ENCODE peak calls at places on chromosomes 1 and 21, in ten cellular contexts. One of them, this sample, is unnamed.
A peak's percentile ranks its signal among the peaks of the same experiment; 100 is the strongest.

GRCh38 chr21:21383126-21383525 is 384.9 kb downstream of the NCAM2 start:
- DNase-seq in adipocyte: no peak
- DNase-seq in heart left ventricle: no peak
- DNase-seq in retinal pigment epithelial cell: no peak
- DNase-seq in upper lobe of right lung: no peak
- DNase-seq in CD8-positive, alpha-beta T cell: no peak
- DNase-seq in BJ: no peak
- DNase-seq in spleen: no peak
- DNase-seq in effector memory CD4-positive, alpha-beta T cell: no peak
- DNase-seq in mesendoderm: no peak
- DNase-seq in this sample: peak; percentile 19

GRCh38 chr21:34592120-34592561 is 22.8 kb downstream of the RCAN1 start:
- DNase-seq in adipocyte: peak; percentile 21
- DNase-seq in spleen: no peak
- DNase-seq in CD8-positive, alpha-beta T cell: no peak
- DNase-seq in effector memory CD4-positive, alpha-beta T cell: no peak
- DNase-seq in mesendoderm: no peak
- DNase-seq in retinal pigment epithelial cell: peak; percentile 90
- DNase-seq in BJ: no peak
- DNase-seq in upper lobe of right lung: no peak
- DNase-seq in heart left ventricle: peak; percentile 79
- DNase-seq in this sample: peak; percentile 21

GRCh38 chr1:219088778-219089557 is 84.7 kb upstream of the LYPLAL1 start:
- DNase-seq in spleen: peak; percentile 85
- DNase-seq in BJ: peak; percentile 78
- DNase-seq in mesendoderm: peak; percentile 71
- DNase-seq in adipocyte: peak; percentile 89
- DNase-seq in CD8-positive, alpha-beta T cell: no peak
- DNase-seq in upper lobe of right lung: peak; percentile 74
- DNase-seq in effector memory CD4-positive, alpha-beta T cell: no peak
- DNase-seq in heart left ventricle: no peak
- DNase-seq in retinal pigment epithelial cell: peak; percentile 72
- DNase-seq in this sample: peak; percentile 98

GRCh38 chr1:165381745-165382530 is 25.4 kb upstream of the LMX1A start:
- DNase-seq in upper lobe of right lung: no peak
- DNase-seq in BJ: no peak
- DNase-seq in CD8-positive, alpha-beta T cell: no peak
- DNase-seq in effector memory CD4-positive, alpha-beta T cell: no peak
- DNase-seq in spleen: no peak
- DNase-seq in heart left ventricle: no peak
- DNase-seq in adipocyte: no peak
- DNase-seq in retinal pigment epithelial cell: no peak
- DNase-seq in mesendoderm: no peak
- DNase-seq in this sample: no peak

GRCh38 chr1:58979085-58979484 is 195.2 kb upstream of the JUN start:
- DNase-seq in spleen: no peak
- DNase-seq in effector memory CD4-positive, alpha-beta T cell: no peak
- DNase-seq in CD8-positive, alpha-beta T cell: no peak
- DNase-seq in mesendoderm: no peak
- DNase-seq in BJ: no peak
- DNase-seq in retinal pigment epithelial cell: no peak
- DNase-seq in upper lobe of right lung: no peak
- DNase-seq in heart left ventricle: no peak
- DNase-seq in adipocyte: no peak
- DNase-seq in this sample: no peak

GRCh38 chr1:34166191-34167090 is 1.4 kb upstream of the CSMD2 start:
- DNase-seq in adipocyte: no peak
- DNase-seq in mesendoderm: peak; percentile 96
- DNase-seq in spleen: no peak
- DNase-seq in BJ: no peak
- DNase-seq in heart left ventricle: no peak
- DNase-seq in CD8-positive, alpha-beta T cell: no peak
- DNase-seq in upper lobe of right lung: no peak
- DNase-seq in retinal pigment epithelial cell: no peak
- DNase-seq in effector memory CD4-positive, alpha-beta T cell: no peak
- DNase-seq in this sample: no peak

GRCh38 chr21:32812035-32812434 is 40.5 kb upstream of the PAXBP1 start:
- DNase-seq in retinal pigment epithelial cell: no peak
- DNase-seq in CD8-positive, alpha-beta T cell: no peak
- DNase-seq in upper lobe of right lung: no peak
- DNase-seq in spleen: no peak
- DNase-seq in adipocyte: peak; percentile 29
- DNase-seq in BJ: no peak
- DNase-seq in effector memory CD4-positive, alpha-beta T cell: no peak
- DNase-seq in mesendoderm: no peak
- DNase-seq in heart left ventricle: peak; percentile 35
- DNase-seq in this sample: no peak

GRCh38 chr1:24991242-24992037 is 61.4 kb upstream of the RUNX3 start:
- DNase-seq in CD8-positive, alpha-beta T cell: no peak
- DNase-seq in spleen: peak; percentile 61
- DNase-seq in BJ: no peak
- DNase-seq in adipocyte: no peak
- DNase-seq in retinal pigment epithelial cell: no peak
- DNase-seq in heart left ventricle: no peak
- DNase-seq in mesendoderm: no peak
- DNase-seq in upper lobe of right lung: no peak
- DNase-seq in effector memory CD4-positive, alpha-beta T cell: no peak
- DNase-seq in this sample: no peak

GRCh38 chr1:159302036-159302435 is at the start of gene FCER1A:
- DNase-seq in upper lobe of right lung: no peak
- DNase-seq in BJ: no peak
- DNase-seq in mesendoderm: no peak
- DNase-seq in spleen: no peak
- DNase-seq in retinal pigment epithelial cell: no peak
- DNase-seq in CD8-positive, alpha-beta T cell: no peak
- DNase-seq in heart left ventricle: no peak
- DNase-seq in adipocyte: no peak
- DNase-seq in effector memory CD4-positive, alpha-beta T cell: no peak
- DNase-seq in this sample: no peak

GRCh38 chr1:154499446-154499845 is 2.6 kb upstream of the TDRD10 start:
- DNase-seq in upper lobe of right lung: no peak
- DNase-seq in effector memory CD4-positive, alpha-beta T cell: no peak
- DNase-seq in heart left ventricle: no peak
- DNase-seq in BJ: no peak
- DNase-seq in spleen: no peak
- DNase-seq in mesendoderm: no peak
- DNase-seq in CD8-positive, alpha-beta T cell: no peak
- DNase-seq in adipocyte: no peak
- DNase-seq in retinal pigment epithelial cell: no peak
- DNase-seq in this sample: no peak

GRCh38 chr1:218592688-218593087 is 247.6 kb downstream of the TGFB2 start:
- DNase-seq in CD8-positive, alpha-beta T cell: no peak
- DNase-seq in effector memory CD4-positive, alpha-beta T cell: no peak
- DNase-seq in BJ: peak; percentile 7
- DNase-seq in retinal pigment epithelial cell: peak; percentile 79
- DNase-seq in spleen: no peak
- DNase-seq in heart left ventricle: no peak
- DNase-seq in adipocyte: peak; percentile 58
- DNase-seq in mesendoderm: peak; percentile 54
- DNase-seq in upper lobe of right lung: no peak
- DNase-seq in this sample: no peak

GRCh38 chr1:153422450-153423068 is 6.2 kb downstream of the S100A7A start:
- DNase-seq in BJ: no peak
- DNase-seq in heart left ventricle: peak; percentile 74
- DNase-seq in effector memory CD4-positive, alpha-beta T cell: peak; percentile 25
- DNase-seq in CD8-positive, alpha-beta T cell: peak; percentile 59
- DNase-seq in mesendoderm: peak; percentile 66
- DNase-seq in retinal pigment epithelial cell: peak; percentile 17
- DNase-seq in adipocyte: peak; percentile 76
- DNase-seq in upper lobe of right lung: peak; percentile 77
- DNase-seq in spleen: peak; percentile 83
- DNase-seq in this sample: peak; percentile 75

GRCh38 chr1:179745743-179746142 is 2.7 kb downstream of the FAM163A start:
- DNase-seq in effector memory CD4-positive, alpha-beta T cell: no peak
- DNase-seq in heart left ventricle: no peak
- DNase-seq in upper lobe of right lung: no peak
- DNase-seq in CD8-positive, alpha-beta T cell: no peak
- DNase-seq in adipocyte: no peak
- DNase-seq in spleen: no peak
- DNase-seq in retinal pigment epithelial cell: no peak
- DNase-seq in BJ: no peak
- DNase-seq in mesendoderm: no peak
- DNase-seq in this sample: no peak

GRCh38 chr1:118294817-118295486 is 109.9 kb upstream of the SPAG17 start:
- DNase-seq in effector memory CD4-positive, alpha-beta T cell: no peak
- DNase-seq in adipocyte: no peak
- DNase-seq in heart left ventricle: no peak
- DNase-seq in upper lobe of right lung: no peak
- DNase-seq in CD8-positive, alpha-beta T cell: no peak
- DNase-seq in BJ: no peak
- DNase-seq in mesendoderm: peak; percentile 24
- DNase-seq in spleen: no peak
- DNase-seq in retinal pigment epithelial cell: no peak
- DNase-seq in this sample: no peak

GRCh38 chr1:59332221-59332620 is 35.3 kb downstream of the FGGY start:
- DNase-seq in effector memory CD4-positive, alpha-beta T cell: no peak
- DNase-seq in CD8-positive, alpha-beta T cell: no peak
- DNase-seq in retinal pigment epithelial cell: no peak
- DNase-seq in upper lobe of right lung: no peak
- DNase-seq in adipocyte: no peak
- DNase-seq in spleen: no peak
- DNase-seq in BJ: no peak
- DNase-seq in heart left ventricle: no peak
- DNase-seq in mesendoderm: no peak
- DNase-seq in this sample: no peak

GRCh38 chr1:27633298-27633610 is 1.7 kb downstream of the FGR start:
- DNase-seq in BJ: no peak
- DNase-seq in mesendoderm: no peak
- DNase-seq in spleen: peak; percentile 78
- DNase-seq in upper lobe of right lung: no peak
- DNase-seq in heart left ventricle: no peak
- DNase-seq in effector memory CD4-positive, alpha-beta T cell: no peak
- DNase-seq in retinal pigment epithelial cell: no peak
- DNase-seq in adipocyte: no peak
- DNase-seq in CD8-positive, alpha-beta T cell: no peak
- DNase-seq in this sample: no peak
- H3K4me3 ChIP-seq in BJ: no peak overlapping the region
- H3K4me3 ChIP-seq in mesendoderm: no peak overlapping the region
- H3K4me3 ChIP-seq in spleen: peak overlapping the region; percentile 51
- H3K4me3 ChIP-seq in upper lobe of right lung: peak overlapping the region; percentile 53
- H3K4me3 ChIP-seq in heart left ventricle: no peak overlapping the region
- H3K4me3 ChIP-seq in effector memory CD4-positive, alpha-beta T cell: peak overlapping the region; percentile 13
- H3K4me3 ChIP-seq in retinal pigment epithelial cell: no peak overlapping the region
- H3K4me3 ChIP-seq in adipocyte: no peak overlapping the region
- H3K4me3 ChIP-seq in CD8-positive, alpha-beta T cell: peak overlapping the region; percentile 8
- H3K4me3 ChIP-seq in this sample: no peak overlapping the region

GRCh38 chr1:247112479-247112781 is 8.3 kb upstream of the ZNF669 start:
- DNase-seq in spleen: no peak
- DNase-seq in BJ: no peak
- DNase-seq in effector memory CD4-positive, alpha-beta T cell: no peak
- DNase-seq in retinal pigment epithelial cell: no peak
- DNase-seq in mesendoderm: no peak
- DNase-seq in heart left ventricle: no peak
- DNase-seq in upper lobe of right lung: no peak
- DNase-seq in adipocyte: no peak
- DNase-seq in CD8-positive, alpha-beta T cell: no peak
- DNase-seq in this sample: no peak

GRCh38 chr1:247113094-247113497 is 8.9 kb upstream of the ZNF669 start:
- DNase-seq in spleen: no peak
- DNase-seq in upper lobe of right lung: no peak
- DNase-seq in BJ: no peak
- DNase-seq in adipocyte: no peak
- DNase-seq in mesendoderm: peak; percentile 48
- DNase-seq in CD8-positive, alpha-beta T cell: no peak
- DNase-seq in retinal pigment epithelial cell: no peak
- DNase-seq in heart left ventricle: no peak
- DNase-seq in effector memory CD4-positive, alpha-beta T cell: no peak
- DNase-seq in this sample: peak; percentile 11

GRCh38 chr1:247111636-247112478 is 7.7 kb upstream of the ZNF669 start:
- DNase-seq in mesendoderm: peak; percentile 37
- DNase-seq in spleen: peak; percentile 91
- DNase-seq in effector memory CD4-positive, alpha-beta T cell: no peak
- DNase-seq in CD8-positive, alpha-beta T cell: no peak
- DNase-seq in BJ: no peak
- DNase-seq in upper lobe of right lung: peak; percentile 88
- DNase-seq in adipocyte: peak; percentile 79
- DNase-seq in retinal pigment epithelial cell: no peak
- DNase-seq in heart left ventricle: peak; percentile 76
- DNase-seq in this sample: peak; percentile 47

GRCh38 chr1:247111259-247111635 is 7.1 kb upstream of the ZNF669 start:
- DNase-seq in CD8-positive, alpha-beta T cell: no peak
- DNase-seq in upper lobe of right lung: no peak
- DNase-seq in retinal pigment epithelial cell: no peak
- DNase-seq in mesendoderm: no peak
- DNase-seq in spleen: no peak
- DNase-seq in BJ: no peak
- DNase-seq in adipocyte: peak; percentile 58
- DNase-seq in effector memory CD4-positive, alpha-beta T cell: no peak
- DNase-seq in heart left ventricle: no peak
- DNase-seq in this sample: no peak

GRCh38 chr1:247110627-247111258 is 6.6 kb upstream of the ZNF669 start:
- DNase-seq in CD8-positive, alpha-beta T cell: no peak
- DNase-seq in mesendoderm: no peak
- DNase-seq in adipocyte: no peak
- DNase-seq in BJ: no peak
- DNase-seq in heart left ventricle: no peak
- DNase-seq in spleen: peak; percentile 77
- DNase-seq in retinal pigment epithelial cell: peak; percentile 22
- DNase-seq in effector memory CD4-positive, alpha-beta T cell: no peak
- DNase-seq in upper lobe of right lung: no peak
- DNase-seq in this sample: no peak
- H3K4me3 ChIP-seq in CD8-positive, alpha-beta T cell: peak overlapping the region; percentile 46
- H3K4me3 ChIP-seq in mesendoderm: no peak overlapping the region
- H3K4me3 ChIP-seq in adipocyte: peak overlapping the region; percentile 82
- H3K4me3 ChIP-seq in BJ: peak overlapping the region; percentile 58
- H3K4me3 ChIP-seq in heart left ventricle: peak overlapping the region; percentile 89
- H3K4me3 ChIP-seq in spleen: peak overlapping the region; percentile 54
- H3K4me3 ChIP-seq in retinal pigment epithelial cell: peak overlapping the region; percentile 56
- H3K4me3 ChIP-seq in effector memory CD4-positive, alpha-beta T cell: peak overlapping the region; percentile 56
- H3K4me3 ChIP-seq in upper lobe of right lung: peak overlapping the region; percentile 65
- H3K4me3 ChIP-seq in this sample: peak overlapping the region; percentile 60

DNA sequence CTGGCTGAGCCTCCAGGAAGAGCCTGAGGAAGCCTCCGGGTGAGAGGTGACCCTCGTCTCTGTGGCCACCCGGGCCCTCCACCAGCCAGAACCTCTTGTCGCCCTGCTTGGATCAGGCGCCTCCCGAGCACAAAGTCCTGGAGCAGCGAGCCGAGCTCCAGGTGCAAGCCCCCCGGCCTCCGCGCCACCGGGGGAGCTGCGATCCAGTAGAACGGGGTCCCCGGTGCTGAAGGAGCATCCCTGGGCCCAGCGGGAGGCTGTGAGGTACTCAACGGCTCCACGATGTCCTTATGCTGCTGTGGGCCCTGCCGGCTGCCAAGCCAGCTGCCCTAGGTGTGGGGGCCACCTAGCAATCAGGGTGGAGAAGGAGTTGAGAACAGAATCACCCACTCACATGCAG is 102.8 kb downstream of the PRDM16 start:
- DNase-seq in BJ: no peak
- DNase-seq in spleen: no peak
- DNase-seq in CD8-positive, alpha-beta T cell: no peak
- DNase-seq in effector memory CD4-positive, alpha-beta T cell: no peak
- DNase-seq in upper lobe of right lung: no peak
- DNase-seq in retinal pigment epithelial cell: no peak
- DNase-seq in mesendoderm: no peak
- DNase-seq in heart left ventricle: no peak
- DNase-seq in adipocyte: no peak
- DNase-seq in this sample: no peak
- H3K4me3 ChIP-seq in BJ: no peak overlapping the region
- H3K4me3 ChIP-seq in spleen: no peak overlapping the region
- H3K4me3 ChIP-seq in CD8-positive, alpha-beta T cell: no peak overlapping the region
- H3K4me3 ChIP-seq in effector memory CD4-positive, alpha-beta T cell: no peak overlapping the region
- H3K4me3 ChIP-seq in upper lobe of right lung: no peak overlapping the region
- H3K4me3 ChIP-seq in retinal pigment epithelial cell: no peak overlapping the region
- H3K4me3 ChIP-seq in mesendoderm: no peak overlapping the region
- H3K4me3 ChIP-seq in heart left ventricle: peak overlapping the region; percentile 46
- H3K4me3 ChIP-seq in adipocyte: no peak overlapping the region
- H3K4me3 ChIP-seq in this sample: no peak overlapping the region

GRCh38 chr1:116585886-116586285 is 15.1 kb upstream of the CD58 start:
- DNase-seq in upper lobe of right lung: no peak
- DNase-seq in retinal pigment epithelial cell: no peak
- DNase-seq in CD8-positive, alpha-beta T cell: no peak
- DNase-seq in heart left ventricle: no peak
- DNase-seq in mesendoderm: no peak
- DNase-seq in effector memory CD4-positive, alpha-beta T cell: no peak
- DNase-seq in spleen: no peak
- DNase-seq in BJ: no peak
- DNase-seq in adipocyte: no peak
- DNase-seq in this sample: no peak
- H3K4me3 ChIP-seq in upper lobe of right lung: no peak overlapping the region
- H3K4me3 ChIP-seq in retinal pigment epithelial cell: no peak overlapping the region
- H3K4me3 ChIP-seq in CD8-positive, alpha-beta T cell: no peak overlapping the region
- H3K4me3 ChIP-seq in heart left ventricle: no peak overlapping the region
- H3K4me3 ChIP-seq in mesendoderm: no peak overlapping the region
- H3K4me3 ChIP-seq in effector memory CD4-positive, alpha-beta T cell: no peak overlapping the region
- H3K4me3 ChIP-seq in spleen: no peak overlapping the region
- H3K4me3 ChIP-seq in BJ: no peak overlapping the region
- H3K4me3 ChIP-seq in adipocyte: no peak overlapping the region
- H3K4me3 ChIP-seq in this sample: no peak overlapping the region